ENCODE peak calls at places on chromosomes 5 and 9, in seven cellular contexts. Q is transverse colon, U is SK-N-SH, Y is K562, V is fibroblast of lung, X is cardiac muscle cell, E is PC-3. I is an unnamed sample.

GRCh38 chr9:137029058-137029922 is 1.3 kb upstream of the ABCA2 start:
- DNase-seq in E (peak), Q (peak), Y (peak), V (peak), X (peak), U (peak), I (no peak)

GRCh38 chr9:93267681-93268505 is 84.0 kb downstream of the WNK2 start:
- DNase-seq in Q (no peak), X (no peak), U (peak), E (no peak), Y (no peak), V (no peak), I (no peak)

GRCh38 chr9:38419216-38419615 is 5.0 kb downstream of the IGFBPL1 start:
- DNase-seq in Y (no peak), E (no peak), Q (no peak), U (no peak), V (no peak), X (no peak), I (no peak)

GRCh38 chr9:91948061-91948422 is 2.0 kb downstream of the ROR2 start:
- DNase-seq in Y (peak), X (peak), E (no peak), U (peak), V (no peak), Q (no peak), I (no peak)

GRCh38 chr9:34459941-34460340 is 1.3 kb downstream of the DNAI1 start:
- DNase-seq in E (no peak), X (no peak), U (no peak), Q (no peak), V (peak), Y (no peak), I (no peak)

GRCh38 chr5:139390639-139391569 is 1.2 kb upstream of the MZB1 start:
- DNase-seq in Y (no peak), Q (no peak), V (no peak), U (no peak), E (peak), X (no peak), I (no peak)

GRCh38 chr9:4665357-4665756 is 923 bp downstream of the SPATA6L start:
- DNase-seq in E (no peak), V (peak), Y (no peak), Q (no peak), U (peak), X (peak), I (peak)

GRCh38 chr5:113092683-113093082 is 116.1 kb downstream of the DCP2 start:
- DNase-seq in E (peak), X (no peak), V (no peak), Q (no peak), Y (no peak), U (no peak), I (no peak)

GRCh38 chr9:131370638-131371037 is 23.2 kb upstream of the PRRC2B start:
- DNase-seq in X (no peak), E (no peak), Q (no peak), Y (peak), V (no peak), U (no peak), I (no peak)

GRCh38 chr9:4371108-4371507 is 71.2 kb upstream of the GLIS3 start:
- DNase-seq in E (peak), Q (no peak), V (peak), U (no peak), Y (no peak), X (peak), I (peak)

GRCh38 chr9:4038182-4038723 is 261.6 kb downstream of the GLIS3 start:
- DNase-seq in Y (no peak), Q (no peak), V (peak), U (no peak), E (peak), X (peak), I (peak)

GRCh38 chr9:98869866-98870265 is 62.4 kb downstream of the GALNT12 start:
- DNase-seq in V (no peak), U (no peak), Y (no peak), X (no peak), Q (no peak), E (no peak), I (no peak)

GRCh38 chr9:106797299-106797698 is 65.7 kb upstream of the ZNF462 start:
- DNase-seq in Y (no peak), E (no peak), X (no peak), U (no peak), V (peak), Q (peak), I (peak)

GRCh38 chr5:145479862-145480261 is 355.3 kb downstream of the PRELID2 start:
- DNase-seq in E (peak), X (no peak), Q (no peak), Y (no peak), U (no peak), V (peak), I (no peak)

GRCh38 chr9:134793281-134793680 is 87.3 kb upstream of the FCN2 start:
- DNase-seq in Y (no peak), V (no peak), X (no peak), E (no peak), U (no peak), Q (no peak), I (no peak)

GRCh38 chr5:10583663-10584572 is 20.0 kb downstream of the ANKRD33B start:
- DNase-seq in X (no peak), Y (no peak), Q (no peak), E (no peak), U (no peak), V (no peak), I (no peak)

GRCh38 chr5:101306391-101307137 is 403.5 kb upstream of the ST8SIA4 start:
- DNase-seq in Q (no peak), Y (no peak), V (peak), X (no peak), U (no peak), E (peak), I (peak)

GRCh38 chr5:180214870-180215737 is 6.1 kb upstream of the RASGEF1C start:
- DNase-seq in V (no peak), Q (no peak), E (no peak), U (no peak), X (no peak), Y (no peak), I (no peak)

GRCh38 chr5:132425009-132425937 is 55.8 kb downstream of the SLC22A5 start:
- DNase-seq in X (peak), E (peak), Q (peak), V (peak), U (no peak), Y (peak), I (peak)

GRCh38 chr5:38554860-38555259 is 1.6 kb downstream of the LIFR start:
- DNase-seq in X (no peak), E (no peak), Y (no peak), Q (no peak), U (no peak), V (no peak), I (no peak)

GRCh38 chr9:25350011-25350410 is 328.2 kb downstream of the TUSC1 start:
- DNase-seq in E (peak), X (no peak), Q (no peak), Y (no peak), U (peak), V (no peak), I (no peak)

GRCh38 chr5:90111354-90112070 is 298.0 kb downstream of the CETN3 start:
- DNase-seq in E (no peak), Y (no peak), U (no peak), X (peak), Q (no peak), V (peak), I (peak)

GRCh38 chr5:157740211-157740610 is 3.3 kb upstream of the LSM11 start:
- DNase-seq in X (peak), V (peak), E (peak), U (peak), Y (peak), Q (no peak), I (no peak)

GRCh38 chr9:116646661-116647514 is 40.2 kb upstream of the TRIM32 start:
- DNase-seq in X (peak), Y (peak), U (peak), Q (no peak), E (peak), V (peak), I (peak)

GRCh38 chr5:115460476-115460875 is 84.1 kb downstream of the FEM1C start:
- DNase-seq in X (peak), U (no peak), E (peak), V (peak), Y (no peak), Q (no peak), I (peak)

GRCh38 chr9:115717711-115718173 is 435.8 kb upstream of the PAPPA start:
- DNase-seq in V (peak), U (no peak), Q (no peak), X (no peak), Y (no peak), E (no peak), I (peak)

GRCh38 chr5:76403963-76404693 is 1.0 kb downstream of the IQGAP2 start:
- DNase-seq in E (no peak), X (no peak), Y (peak), U (no peak), V (no peak), Q (peak), I (no peak)

GRCh38 chr5:10666531-10667305 is 94.3 kb downstream of the DAP start:
- DNase-seq in V (no peak), E (peak), Q (no peak), U (no peak), Y (no peak), X (no peak), I (no peak)

GRCh38 chr9:88018101-88018500 is 43.8 kb upstream of the CDK20 start:
- DNase-seq in X (peak), Y (no peak), Q (no peak), U (no peak), V (peak), E (no peak), I (peak)

DNA sequence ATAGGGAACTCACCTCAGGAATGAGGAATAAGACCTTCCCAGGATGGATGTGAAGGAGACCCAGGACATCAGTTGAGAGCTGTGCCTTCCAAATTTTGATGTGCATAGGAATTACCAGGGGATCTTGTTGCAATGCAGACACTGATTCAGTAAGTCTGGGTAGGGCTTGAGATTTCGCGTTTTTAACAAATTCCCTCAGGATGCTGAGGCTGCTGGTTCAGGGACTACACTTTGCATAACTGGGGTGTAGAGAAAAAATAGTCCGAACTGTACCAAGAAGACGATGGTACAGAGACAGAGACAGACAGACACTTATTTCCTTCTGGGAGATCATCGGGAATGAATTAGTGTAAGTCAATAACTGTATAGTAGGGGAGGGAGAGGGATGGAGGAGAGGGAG is 82.3 kb upstream of the FREM1 start:
- DNase-seq in E (no peak), Y (no peak), V (no peak), U (peak), Q (no peak), X (no peak), I (no peak)
- H3K4me3 ChIP-seq in E (no peak), Y (peak), V (no peak), U (peak), Q (no peak), X (peak), I (peak)

GRCh38 chr9:36401897-36402480 is 1.9 kb upstream of the RNF38 start:
- DNase-seq in V (no peak), X (no peak), U (no peak), Q (no peak), Y (no peak), E (no peak), I (no peak)

GRCh38 chr9:36401179-36401740 is 1.2 kb upstream of the RNF38 start:
- DNase-seq in Y (peak), Q (peak), U (peak), X (peak), E (peak), V (peak), I (peak)

GRCh38 chr9:36399980-36400331 is at the start of gene RNF38:
- DNase-seq in V (no peak), Q (no peak), X (no peak), U (no peak), Y (no peak), E (no peak), I (no peak)

GRCh38 chr9:36400332-36401178 is 486 bp upstream of the RNF38 start:
- DNase-seq in X (peak), E (peak), Q (peak), V (peak), Y (peak), U (peak), I (peak)

GRCh38 chr9:36402536-36402935 is 2.5 kb upstream of the RNF38 start:
- DNase-seq in X (no peak), Q (no peak), V (no peak), E (no peak), Y (no peak), U (no peak), I (no peak)
- H3K27ac ChIP-seq in X (peak), Q (no peak), V (no peak), E (no peak), Y (no peak), U (no peak), I (no peak)

GRCh38 chr5:167049043-167049663 is 1242.3 kb upstream of the WWC1 start:
- DNase-seq in E (peak), U (peak), X (peak), Q (peak), V (peak), Y (peak), I (peak)
- TF ChIP-seq CTCF in E (peak), U (peak), X (peak), Q (peak), V (peak), Y (peak), I (peak)

DNA sequence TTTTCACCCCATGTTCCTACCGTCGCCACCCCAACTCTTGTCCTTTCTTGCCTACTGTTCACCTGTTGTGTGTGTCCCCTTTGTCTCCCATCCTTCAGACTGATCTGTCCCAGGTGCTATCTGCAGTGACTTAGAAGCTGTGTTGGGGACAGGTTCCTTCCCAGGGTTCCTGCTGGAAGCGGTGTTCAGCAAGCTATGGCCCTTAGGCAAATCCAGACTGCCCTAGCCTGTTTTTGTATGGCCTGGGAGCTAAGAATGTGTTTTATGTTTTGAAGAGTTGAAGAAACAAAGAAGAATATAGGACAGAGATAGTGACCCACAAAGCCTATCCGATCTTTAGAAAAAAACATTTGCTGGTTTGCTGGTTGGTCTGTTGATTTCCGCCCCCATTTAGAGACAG is 236.4 kb downstream of the GOLPH3 start:
- DNase-seq in V (no peak), Y (no peak), Q (no peak), U (no peak), E (no peak), X (no peak), I (no peak)
- H3K4me3 ChIP-seq in V (no peak), Y (no peak), Q (no peak), U (no peak), E (no peak), X (no peak), I (no peak)

I was measured in astrocyte.